ENCODE peak calls at places on chromosome 12, in five cellular contexts. A is heart left ventricle; S is stimulated activated CD8-positive, alpha-beta memory T cell treated with anti-CD3 and anti-CD28 coated beads, Interleukin-4, amount 100 ng/mL, for 24 hours; M is anterior cingulate cortex; I is sciatic nerve. R is an unnamed sample.

GRCh38 chr12:124509676-124510300 is 57.6 kb downstream of the NCOR2 start:
- DNase-seq in A (peak), S (no peak), M (no peak), I (no peak), R (peak)

GRCh38 chr12:129257526-129257925 is 404.2 kb downstream of the GLT1D1 start:
- DNase-seq in A (no peak), S (no peak), M (no peak), I (no peak), R (no peak)

GRCh38 chr12:93318720-93319522 is 58.8 kb upstream of the NUDT4 start:
- DNase-seq in A (no peak), S (no peak), M (no peak), I (no peak), R (no peak)

GRCh38 chr12:122841544-122842321 is 6.5 kb downstream of the HIP1R start:
- DNase-seq in A (no peak), S (no peak), M (no peak), I (no peak), R (no peak)

GRCh38 chr12:47812797-47813490 is 6.8 kb downstream of the HDAC7 start:
- DNase-seq in A (peak), S (peak), M (no peak), I (peak), R (peak)

GRCh38 chr12:52692253-52692652 is 11.1 kb downstream of the KRT77 start:
- DNase-seq in A (no peak), S (no peak), M (no peak), I (no peak), R (peak)

GRCh38 chr12:51848843-51849735 is 571 bp upstream of the FIGNL2 start:
- DNase-seq in A (no peak), S (no peak), M (no peak), I (peak), R (peak)

GRCh38 chr12:88633312-88633711 is 53.0 kb upstream of the KITLG start:
- DNase-seq in A (no peak), S (no peak), M (no peak), I (no peak), R (no peak)

GRCh38 chr12:93913845-93914244 is 234.5 kb upstream of the PLXNC1 start:
- DNase-seq in A (no peak), S (no peak), M (no peak), I (no peak), R (no peak)

GRCh38 chr12:109192358-109192757 is 76.0 kb downstream of the ACACB start:
- DNase-seq in A (no peak), S (no peak), M (no peak), I (no peak), R (no peak)

GRCh38 chr12:131264625-131265024 is 310.9 kb downstream of the ADGRD1 start:
- DNase-seq in A (no peak), S (no peak), M (no peak), I (no peak), R (no peak)

GRCh38 chr12:78101181-78101876 is 270.6 kb downstream of the NAV3 start:
- DNase-seq in A (no peak), S (no peak), M (no peak), I (no peak), R (no peak)

GRCh38 chr12:95882080-95882479 is 23.3 kb downstream of the SNRPF start:
- DNase-seq in A (no peak), S (no peak), M (no peak), I (no peak), R (no peak)

GRCh38 chr12:132173135-132174014 is 29.1 kb downstream of the NOC4L start:
- DNase-seq in A (peak), S (no peak), M (no peak), I (no peak), R (no peak)

GRCh38 chr12:75978677-75979076 is 52.9 kb downstream of the PHLDA1 start:
- DNase-seq in A (no peak), S (no peak), M (no peak), I (no peak), R (no peak)

GRCh38 chr12:132506730-132507538 is 17.0 kb downstream of the FBRSL1 start:
- DNase-seq in A (peak), S (peak), M (no peak), I (peak), R (peak)

GRCh38 chr12:3128498-3129293 is 51.5 kb downstream of the TSPAN9 start:
- DNase-seq in A (no peak), S (no peak), M (no peak), I (no peak), R (no peak)

GRCh38 chr12:40622246-40622838 is 69.9 kb upstream of the CNTN1 start:
- DNase-seq in A (no peak), S (no peak), M (no peak), I (peak), R (peak)

GRCh38 chr12:44227601-44228000 is 391.7 kb downstream of the TMEM117 start:
- DNase-seq in A (no peak), S (no peak), M (no peak), I (no peak), R (no peak)

GRCh38 chr12:105721915-105722314 is 391.4 kb downstream of the C12orf75 start:
- DNase-seq in A (no peak), S (no peak), M (no peak), I (no peak), R (no peak)

GRCh38 chr12:118052324-118053070 is 8.5 kb downstream of the WSB2 start:
- DNase-seq in A (peak), S (no peak), M (no peak), I (peak), R (no peak)

GRCh38 chr12:119686776-119687175 is 18.8 kb downstream of the PRKAB1 start:
- DNase-seq in A (no peak), S (no peak), M (no peak), I (no peak), R (no peak)